ENCODE peak calls at places on chromosomes 13 and 19, in five cellular contexts. G is lung, B is gastrocnemius medialis, Z is A549, N is GM23248. W is an unnamed sample. For H3K4me1, the result is how much of the 10 kb centered on the place peaks cover.

GRCh38 chr19:33947565-33947964 is 150.9 kb downstream of the KCTD15 start:
- DNase-seq in B (no peak), Z (no peak), N (no peak), G (no peak), W (no peak)

GRCh38 chr13:51729853-51730553 is 74.0 kb downstream of the DHRS12 start:
- DNase-seq in G (no peak), N (peak), Z (no peak), B (peak), W (no peak)

GRCh38 chr13:24243311-24243710 is 66.1 kb upstream of the C1QTNF9 start:
- DNase-seq in B (no peak), Z (no peak), N (no peak), G (no peak), W (no peak)

GRCh38 chr13:113176292-113176691 is 17.8 kb downstream of the PROZ start:
- DNase-seq in N (no peak), Z (no peak), B (no peak), G (no peak), W (no peak)

GRCh38 chr19:53094749-53095575 is 8.3 kb downstream of the ZNF160 start:
- DNase-seq in N (no peak), G (no peak), Z (no peak), B (no peak), W (no peak)

GRCh38 chr19:8397746-8398721 is 7.9 kb downstream of the RAB11B start:
- DNase-seq in B (no peak), Z (no peak), N (no peak), G (no peak), W (no peak)

GRCh38 chr13:48775804-48776203 is 122.1 kb downstream of the CYSLTR2 start:
- DNase-seq in B (no peak), Z (no peak), N (peak), G (no peak), W (no peak)

GRCh38 chr19:3945838-3946237 is 13.0 kb downstream of the NMRK2 start:
- DNase-seq in Z (no peak), N (peak), G (no peak), B (peak), W (no peak)

GRCh38 chr13:35888327-35888940 is 242.7 kb downstream of the DCLK1 start:
- DNase-seq in N (no peak), B (no peak), Z (no peak), G (peak), W (no peak)

GRCh38 chr19:16889429-16889882 is 657 bp downstream of the F2RL3 start:
- DNase-seq in B (peak), N (no peak), Z (no peak), G (no peak), W (peak)
- H3K4me1 ChIP-seq in B (under half), N (under half), Z (under half), G (under half), W (under half)

GRCh38 chr13:99967498-99967883 is 4.1 kb downstream of the ZIC5 start:
- DNase-seq in G (no peak), B (no peak), N (no peak), Z (no peak), W (no peak)
- H3K4me1 ChIP-seq in G (under half), B (under half), N (under half), Z (under half), W (under half)

GRCh38 chr19:1610579-1610978 is 5.3 kb upstream of the UQCR11 start:
- DNase-seq in N (no peak), B (no peak), G (no peak), Z (no peak), W (no peak)

GRCh38 chr19:1611353-1611752 is 6.1 kb upstream of the UQCR11 start:
- DNase-seq in N (no peak), B (no peak), Z (no peak), G (no peak), W (no peak)

GRCh38 chr19:1608414-1609391 is 3.4 kb upstream of the UQCR11 start:
- DNase-seq in G (no peak), Z (no peak), N (peak), B (no peak), W (no peak)

GRCh38 chr19:1612114-1613086 is 7.1 kb upstream of the UQCR11 start:
- DNase-seq in B (no peak), Z (no peak), G (no peak), N (no peak), W (no peak)

DNA sequence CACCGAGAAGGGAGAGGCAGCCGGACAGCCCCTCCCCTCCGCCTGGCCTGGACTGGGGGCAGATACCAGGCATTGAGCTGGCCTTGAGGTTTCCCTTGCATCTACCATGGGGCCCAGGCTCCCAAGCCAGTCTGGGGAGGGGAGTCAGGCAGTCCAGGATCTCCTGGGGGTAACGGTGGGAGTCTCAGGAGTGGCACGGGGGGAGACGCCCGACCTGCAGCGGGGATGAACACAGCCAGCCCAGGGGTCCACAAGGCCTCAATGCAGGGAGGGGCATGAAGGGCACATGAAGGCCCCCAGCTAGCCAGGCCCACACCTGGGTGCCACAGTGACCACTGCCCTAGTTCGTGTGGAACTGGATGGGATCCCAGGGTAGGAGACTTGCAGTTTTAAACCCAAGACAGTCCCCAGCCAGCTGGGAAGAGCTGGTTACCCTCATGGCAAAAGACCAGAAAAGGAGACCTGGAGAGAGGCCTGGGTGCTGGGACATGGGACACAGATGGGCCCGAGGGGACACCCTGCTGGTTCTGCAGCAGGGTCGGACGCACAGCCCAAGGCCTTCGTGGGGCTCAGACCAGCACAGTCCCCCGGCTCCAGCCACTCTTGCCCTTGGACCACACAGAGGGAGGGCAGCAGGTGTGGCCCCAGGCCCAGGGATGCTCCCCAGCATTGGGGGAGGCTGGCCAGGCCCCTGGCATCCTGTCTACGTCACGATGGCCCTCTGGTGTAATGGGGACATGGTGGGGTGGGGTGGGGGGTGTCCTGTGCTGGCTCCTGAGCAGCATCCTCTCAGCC is 4.6 kb upstream of the UQCR11 start:
- DNase-seq in Z (no peak), N (no peak), B (no peak), G (no peak), W (no peak)
- H3K4me1 ChIP-seq in Z (under half), N (under half), B (under half), G (under half), W (under half)

GRCh38 chr19:46520616-46521015 is 24.9 kb upstream of the PNMA8B start:
- DNase-seq in B (no peak), Z (no peak), G (no peak), N (no peak), W (no peak)
- H3K4me1 ChIP-seq in B (under half), Z (under half), G (under half), N (under half), W (under half)

GRCh38 chr13:98575009-98575866 is 1.7 kb downstream of the STK24 start:
- DNase-seq in Z (no peak), G (no peak), N (peak), B (no peak), W (no peak)
- H3K4me1 ChIP-seq in Z (half or more), G (under half), N (half or more), B (half or more), W (under half)

DNA sequence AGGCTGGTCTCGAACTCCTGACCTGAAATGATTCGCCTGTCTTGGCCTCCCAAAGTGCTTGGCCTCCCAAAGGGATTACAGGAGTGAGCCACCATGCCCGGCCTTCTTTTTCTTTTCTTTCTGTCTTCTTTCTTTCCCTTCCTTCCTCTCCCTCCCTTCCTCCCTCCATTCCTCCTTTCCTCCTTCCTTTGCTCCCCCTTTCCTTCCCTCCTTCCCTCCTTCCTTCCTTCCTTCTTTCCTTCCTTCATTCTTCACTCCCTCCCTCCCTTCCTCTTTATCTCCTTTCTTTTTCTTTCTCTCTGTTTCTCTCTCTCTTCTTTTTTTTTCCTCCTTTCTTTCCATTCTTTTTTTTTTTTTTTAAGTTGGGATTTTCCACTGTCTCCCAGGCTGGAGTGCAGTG is 12.1 kb downstream of the C3 start:
- DNase-seq in Z (no peak), N (no peak), G (no peak), B (no peak), W (no peak)
- H3K4me1 ChIP-seq in Z (under half), N (under half), G (under half), B (under half), W (under half)

W was measured in prostate gland.